ENCODE peak calls at places on chromosomes 2 and 18, in six cellular contexts. N is body of pancreas, U is thoracic aorta, F is GM12878, H is heart left ventricle, G is lower lobe of right lung. Z is an unnamed sample.

GRCh38 chr2:14944562-14945346 is 312.2 kb downstream of the LRATD1 start:
- DNase-seq in N (peak; percentile 34), G (no peak), H (no peak), F (no peak), U (no peak), Z (peak; percentile 39)

GRCh38 chr18:12679183-12679786 is 21.4 kb upstream of the SPIRE1 start:
- DNase-seq in U (no peak), G (peak; percentile 63), N (peak; percentile 37), F (no peak), H (peak; percentile 71), Z (no peak)

GRCh38 chr18:47184419-47185050 is 8.4 kb upstream of the IER3IP1 start:
- DNase-seq in G (peak; percentile 55), U (no peak), N (peak; percentile 91), H (no peak), F (no peak), Z (no peak)

GRCh38 chr2:220071716-220072115 is 444.3 kb downstream of the SLC4A3 start:
- DNase-seq in F (no peak), G (no peak), N (no peak), U (no peak), H (no peak), Z (no peak)

GRCh38 chr18:29157057-29157780 is 980.3 kb upstream of the CDH2 start:
- DNase-seq in G (no peak), F (no peak), H (no peak), U (no peak), N (no peak), Z (no peak)

GRCh38 chr2:15316370-15316814 is 244.7 kb downstream of the NBAS start:
- DNase-seq in U (no peak), H (peak; percentile 39), N (no peak), G (peak; percentile 48), F (no peak), Z (no peak)

GRCh38 chr2:1450935-1451334 is 37.7 kb downstream of the TPO start:
- DNase-seq in G (no peak), F (no peak), H (no peak), N (no peak), U (no peak), Z (no peak)

GRCh38 chr2:181953773-181954537 is 31.7 kb upstream of the PPP1R1C start:
- DNase-seq in U (peak; percentile 6), G (peak; percentile 55), N (peak; percentile 76), F (peak; percentile 19), H (peak; percentile 56), Z (no peak)

GRCh38 chr2:41853427-41854191 is 194.2 kb upstream of the PKDCC start:
- DNase-seq in F (no peak), N (peak; percentile 66), H (no peak), G (no peak), U (no peak), Z (peak; percentile 70)

GRCh38 chr2:32357545-32358482 is 991 bp downstream of the BIRC6 start:
- DNase-seq in U (peak; percentile 6), F (no peak), N (peak; percentile 54), H (peak; percentile 71), G (peak; percentile 66), Z (peak; percentile 65)

GRCh38 chr2:3442185-3442584 is 62.7 kb downstream of the TRAPPC12 start:
- DNase-seq in G (no peak), U (no peak), F (peak; percentile 5), N (no peak), H (no peak), Z (no peak)

GRCh38 chr2:90069290-90069894 is 1377.9 kb downstream of the RPIA start:
- DNase-seq in H (peak; percentile 54), N (peak; percentile 21), F (no peak), G (peak; percentile 58), U (no peak), Z (peak; percentile 60)

GRCh38 chr2:168024459-168024858 is 222.9 kb downstream of the STK39 start:
- DNase-seq in U (no peak), G (no peak), N (no peak), H (no peak), F (no peak), Z (no peak)

GRCh38 chr2:119290859-119291587 is 67.4 kb downstream of the STEAP3 start:
- DNase-seq in U (no peak), G (peak; percentile 84), H (peak; percentile 93), F (no peak), N (peak; percentile 76), Z (peak; percentile 90)

GRCh38 chr18:10420561-10421352 is 33.7 kb upstream of the APCDD1 start:
- DNase-seq in U (no peak), H (no peak), G (no peak), F (no peak), N (no peak), Z (no peak)

GRCh38 chr18:58867281-58867961 is 2.7 kb downstream of the ZNF532 start:
- DNase-seq in G (no peak), N (no peak), F (no peak), H (no peak), U (no peak), Z (no peak)

GRCh38 chr2:156818944-156819343 is 382.8 kb downstream of the GPD2 start:
- DNase-seq in G (no peak), U (no peak), H (no peak), F (no peak), N (no peak), Z (no peak)

GRCh38 chr18:41121116-41121826 is 833.8 kb upstream of the PIK3C3 start:
- DNase-seq in G (no peak), N (no peak), H (no peak), F (no peak), U (no peak), Z (no peak)

GRCh38 chr2:227370791-227371312 is 8.3 kb downstream of the TM4SF20 start:
- DNase-seq in F (no peak), U (peak; percentile 18), N (peak; percentile 74), H (no peak), G (no peak), Z (no peak)

GRCh38 chr2:124325667-124326425 is 300.8 kb downstream of the CNTNAP5 start:
- DNase-seq in U (no peak), F (no peak), N (no peak), G (no peak), H (no peak), Z (no peak)

GRCh38 chr18:49745051-49746014 is 68.0 kb downstream of the ACAA2 start:
- DNase-seq in N (no peak), H (no peak), U (no peak), F (no peak), G (no peak), Z (no peak)

GRCh38 chr18:79611040-79611681 is 68.4 kb upstream of the CTDP1 start:
- DNase-seq in G (peak; percentile 22), N (peak; percentile 29), H (no peak), U (no peak), F (no peak), Z (peak; percentile 4)

GRCh38 chr2:1140389-1141003 is 189.8 kb downstream of the SNTG2 start:
- DNase-seq in G (no peak), N (no peak), U (no peak), H (no peak), F (no peak), Z (peak; percentile 67)

GRCh38 chr2:19295998-19296502 is 62.4 kb downstream of the OSR1 start:
- DNase-seq in F (no peak), H (no peak), N (no peak), G (no peak), U (no peak), Z (no peak)

GRCh38 chr18:35746826-35747339 is 165.3 kb downstream of the GALNT1 start:
- DNase-seq in U (no peak), N (no peak), G (no peak), H (no peak), F (no peak), Z (no peak)

GRCh38 chr18:62799977-62800376 is 84.6 kb downstream of the PHLPP1 start:
- DNase-seq in H (no peak), F (no peak), G (no peak), U (no peak), N (no peak), Z (no peak)

GRCh38 chr18:62790836-62791772 is 75.8 kb downstream of the PHLPP1 start:
- DNase-seq in U (no peak), G (no peak), N (no peak), H (no peak), F (no peak), Z (no peak)

GRCh38 chr18:62795813-62796212 is 80.5 kb downstream of the PHLPP1 start:
- DNase-seq in U (no peak), F (no peak), H (no peak), N (no peak), G (no peak), Z (no peak)

GRCh38 chr18:62797329-62797728 is 82.0 kb downstream of the PHLPP1 start:
- DNase-seq in G (no peak), F (no peak), U (no peak), N (no peak), H (no peak), Z (no peak)

GRCh38 chr18:62796216-62796621 is 80.9 kb downstream of the PHLPP1 start:
- DNase-seq in F (no peak), G (no peak), N (no peak), H (no peak), U (no peak), Z (no peak)
- H3K4me1 ChIP-seq in F (no peaks in the 10 kb centered on the region), G (no peaks in the 10 kb centered on the region), N (peaks cover 14% of the 10 kb centered on the region), H (no peaks in the 10 kb centered on the region), U (peaks cover 4% of the 10 kb centered on the region), Z (peaks cover 17% of the 10 kb centered on the region)

GRCh38 chr2:134642938-134643337 is 75.9 kb downstream of the TMEM163 start:
- DNase-seq in N (no peak), G (no peak), H (no peak), U (no peak), F (no peak), Z (no peak)
- TF ChIP-seq CTCF in N (no peak), G (no peak), H (no peak), U (no peak), F (no peak), Z (no peak)

DNA sequence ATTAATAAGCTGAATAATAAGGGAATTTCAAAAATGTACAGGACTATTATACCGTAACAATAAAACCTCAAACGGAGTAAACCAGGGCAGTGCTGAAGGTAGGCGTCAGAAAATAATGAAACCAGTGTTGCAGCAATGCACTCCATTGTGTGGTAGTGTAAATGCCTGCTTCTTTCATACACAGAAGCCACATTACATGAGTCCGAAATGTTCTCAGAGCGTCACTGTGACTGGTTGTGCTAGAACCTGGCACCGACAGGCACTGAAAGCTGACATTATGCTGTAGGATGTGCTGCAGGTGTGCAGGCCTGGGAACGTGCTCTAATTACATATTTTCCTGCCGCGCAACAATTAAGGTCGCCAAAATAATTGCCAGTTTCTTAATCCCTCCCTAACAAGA is 53.3 kb downstream of the ZEB2 start:
- DNase-seq in H (no peak), U (no peak), G (no peak), N (no peak), F (no peak), Z (no peak)
- H3K36me3 ChIP-seq in H (no peaks in the 10 kb centered on the region), U (no peaks in the 10 kb centered on the region), G (peaks cover 18% of the 10 kb centered on the region), N (no peaks in the 10 kb centered on the region), F (no peaks in the 10 kb centered on the region), Z (no peaks in the 10 kb centered on the region)

DNA sequence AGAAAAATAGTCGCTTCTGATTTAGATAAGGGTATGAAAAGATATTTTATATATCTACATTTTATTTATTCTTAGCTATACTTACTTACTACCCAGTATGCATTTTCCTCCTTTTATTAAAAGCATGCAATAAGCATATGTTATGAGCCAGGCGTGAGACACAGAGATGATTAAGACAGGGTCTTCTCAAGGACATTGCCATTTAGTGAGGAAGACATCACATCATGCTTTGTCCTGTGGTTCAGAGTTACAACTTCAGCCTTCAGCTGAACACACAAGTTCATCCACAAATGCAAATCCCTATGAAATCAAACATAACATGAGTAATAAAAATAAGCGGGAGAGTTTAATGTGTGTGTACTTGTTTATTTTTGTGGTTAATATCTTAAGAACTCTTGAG is 30.2 kb downstream of the GRHL1 start:
- DNase-seq in G (no peak), U (no peak), N (no peak), H (no peak), F (no peak), Z (no peak)
- H3K4me1 ChIP-seq in G (peaks cover 23% of the 10 kb centered on the region), U (peaks cover 44% of the 10 kb centered on the region), N (peaks cover 16% of the 10 kb centered on the region), H (peaks cover 9% of the 10 kb centered on the region), F (no peaks in the 10 kb centered on the region), Z (no peaks in the 10 kb centered on the region)

Z was measured in Caco-2.